ENCODE peak calls at places on chromosomes 2 and 18, in five cellular contexts. V, G, S, B and M are unnamed samples.

GRCh38 chr18:40485318-40485717 is 1469.7 kb upstream of the PIK3C3 start:
- DNase-seq in B (peak; percentile 25), S (no peak), G (no peak), V (no peak), M (no peak)

GRCh38 chr18:524496-524895 is 24.0 kb upstream of the COLEC12 start:
- DNase-seq in G (no peak), S (peak; percentile 73), V (peak; percentile 53), B (peak; percentile 63), M (no peak)

GRCh38 chr2:130936451-130936850 is 99.7 kb downstream of the ARHGEF4 start:
- DNase-seq in S (no peak), B (no peak), G (no peak), V (no peak), M (no peak)

GRCh38 chr2:100252811-100253698 is 69.2 kb downstream of the LONRF2 start:
- DNase-seq in V (no peak), S (no peak), B (no peak), G (no peak), M (no peak)

GRCh38 chr2:119263025-119263424 is 39.4 kb downstream of the STEAP3 start:
- DNase-seq in B (no peak), V (no peak), G (no peak), S (no peak), M (no peak)

GRCh38 chr2:188970201-188970600 is 4.0 kb upstream of the COL3A1 start:
- DNase-seq in B (peak; percentile 40), S (no peak), G (no peak), V (no peak), M (no peak)

GRCh38 chr2:96427917-96428316 is 77.2 kb downstream of the NEURL3 start:
- DNase-seq in G (no peak), S (peak; percentile 81), B (peak; percentile 17), V (peak; percentile 33), M (no peak)

GRCh38 chr2:181828122-181828705 is 63.3 kb upstream of the ITPRID2 start:
- DNase-seq in G (no peak), S (peak; percentile 19), V (no peak), B (no peak), M (no peak)

GRCh38 chr18:57908092-57908491 is 105.0 kb upstream of the ATP8B1 start:
- DNase-seq in B (no peak), G (no peak), S (no peak), V (no peak), M (no peak)

GRCh38 chr18:48868468-48869466 is 82.0 kb downstream of the SMAD7 start:
- DNase-seq in V (no peak), G (no peak), S (no peak), B (no peak), M (peak; percentile 58)

GRCh38 chr2:198774576-198774975 is 683.2 kb downstream of the SATB2 start:
- DNase-seq in V (no peak), G (peak; percentile 46), S (no peak), B (no peak), M (no peak)

GRCh38 chr2:231935815-231936214 is 9.6 kb upstream of the NPPC start:
- DNase-seq in B (no peak), S (no peak), G (no peak), V (no peak), M (no peak)

GRCh38 chr2:100006516-100006915 is 135.9 kb downstream of the AFF3 start:
- DNase-seq in B (no peak), S (no peak), V (no peak), G (no peak), M (no peak)

GRCh38 chr2:201959198-201959597 is 74.5 kb upstream of the FZD7 start:
- DNase-seq in V (no peak), G (no peak), S (no peak), B (no peak), M (no peak)

GRCh38 chr2:197869501-197870111 is 65.2 kb downstream of the PLCL1 start:
- DNase-seq in S (no peak), B (peak; percentile 33), V (no peak), G (no peak), M (no peak)

GRCh38 chr2:12416600-12416999 is 300.1 kb upstream of the TRIB2 start:
- DNase-seq in B (peak; percentile 89), S (peak; percentile 23), G (no peak), V (peak; percentile 66), M (no peak)